ENCODE peak calls at places on chromosome 12, in ten cellular contexts. R is iPS-NIHi11; A is activated CD8-positive, alpha-beta T cell treated with anti-CD3 and anti-CD28 coated beads, Interleukin-2, amount 10 ng/mL, durations not matched to agents 7 days and 5 days; O is HT1080; C is NCI-H2081; Q is AG20443; D is Ammon's horn; V is GM12865; J is COR-L47; S is SK-MEL-5. K is an unnamed sample.

GRCh38 chr12:119829439-119829838 is 47.7 kb downstream of the CIT start:
- DNase-seq in D (no peak), C (no peak), O (no peak), Q (no peak), S (no peak), J (no peak), A (no peak), V (peak), R (no peak), K (no peak)

GRCh38 chr12:94437303-94437702 is 22.4 kb downstream of the CEP83 start:
- DNase-seq in A (no peak), V (no peak), J (no peak), C (no peak), R (no peak), S (no peak), O (no peak), D (no peak), Q (no peak), K (no peak)

GRCh38 chr12:93533310-93533709 is 39.2 kb upstream of the SOCS2 start:
- DNase-seq in R (no peak), A (no peak), S (no peak), C (no peak), O (no peak), Q (no peak), V (no peak), D (no peak), J (no peak), K (no peak)

GRCh38 chr12:89238593-89238992 is 113.7 kb downstream of the DUSP6 start:
- DNase-seq in S (no peak), Q (no peak), V (no peak), C (no peak), A (no peak), O (no peak), R (no peak), J (no peak), D (peak), K (no peak)

GRCh38 chr12:69513297-69513696 is 43.1 kb downstream of the FRS2 start:
- DNase-seq in C (no peak), R (no peak), A (no peak), Q (no peak), D (peak), O (no peak), V (no peak), J (no peak), S (no peak), K (no peak)

GRCh38 chr12:91274886-91275285 is 92.3 kb upstream of the DCN start:
- DNase-seq in C (no peak), A (no peak), O (no peak), S (no peak), D (peak), R (no peak), J (no peak), V (no peak), Q (peak), K (no peak)

GRCh38 chr12:2922329-2922728 is 31.6 kb downstream of the TULP3 start:
- DNase-seq in R (no peak), D (no peak), O (peak), A (no peak), V (no peak), S (no peak), J (no peak), Q (no peak), C (no peak), K (no peak)

GRCh38 chr12:92987362-92987761 is 58.3 kb upstream of the EEA1 start:
- DNase-seq in D (peak), A (peak), V (peak), S (peak), R (peak), Q (peak), J (peak), C (peak), O (peak), K (peak)

GRCh38 chr12:89960607-89961394 is 252.2 kb upstream of the ATP2B1 start:
- DNase-seq in A (no peak), J (no peak), Q (no peak), V (peak), R (no peak), S (no peak), D (no peak), O (peak), C (no peak), K (no peak)

GRCh38 chr12:129570796-129571400 is 332.9 kb downstream of the TMEM132D start:
- DNase-seq in A (no peak), Q (no peak), O (peak), R (no peak), J (no peak), D (no peak), V (no peak), C (no peak), S (no peak), K (no peak)

GRCh38 chr12:30570206-30570890 is 125.3 kb downstream of the IPO8 start:
- DNase-seq in O (no peak), Q (no peak), A (no peak), S (no peak), C (no peak), J (no peak), D (peak), R (no peak), V (no peak), K (no peak)

GRCh38 chr12:123271182-123271491 is 519 bp downstream of the CDK2AP1 start:
- DNase-seq in R (peak), A (peak), V (peak), C (peak), D (no peak), S (peak), J (peak), Q (peak), O (no peak), K (no peak)

GRCh38 chr12:75890141-75890540 is 141.4 kb downstream of the PHLDA1 start:
- DNase-seq in C (no peak), Q (peak), V (no peak), D (no peak), S (no peak), R (no peak), A (no peak), O (peak), J (no peak), K (no peak)

GRCh38 chr12:125470838-125471775 is 405.9 kb downstream of the AACS start:
- DNase-seq in C (no peak), D (no peak), A (no peak), Q (no peak), V (peak), R (no peak), J (no peak), O (peak), S (no peak), K (peak)

GRCh38 chr12:125187780-125188741 is 122.8 kb downstream of the AACS start:
- DNase-seq in O (no peak), V (no peak), C (no peak), R (peak), Q (no peak), D (peak), S (no peak), J (no peak), A (no peak), K (no peak)

GRCh38 chr12:67646775-67647174 is 1.8 kb upstream of the DYRK2 start:
- DNase-seq in A (no peak), D (no peak), V (no peak), O (no peak), Q (no peak), J (no peak), C (no peak), S (no peak), R (no peak), K (no peak)

GRCh38 chr12:127270193-127270592 is 996.8 kb upstream of the TMEM132C start:
- DNase-seq in O (peak), J (no peak), Q (peak), C (no peak), R (no peak), S (peak), A (no peak), D (no peak), V (no peak), K (peak)

GRCh38 chr12:52645120-52645761 is 6.8 kb downstream of the KRT2 start:
- DNase-seq in Q (no peak), S (no peak), J (no peak), D (no peak), V (no peak), C (no peak), O (no peak), A (peak), R (no peak), K (no peak)

GRCh38 chr12:124774462-124775167 is 89.0 kb downstream of the SCARB1 start:
- DNase-seq in Q (peak), O (peak), J (no peak), D (peak), R (no peak), S (peak), C (no peak), A (peak), V (peak), K (peak)

GRCh38 chr12:120800665-120801064 is 75.0 kb downstream of the ACADS start:
- DNase-seq in Q (no peak), A (no peak), O (peak), J (no peak), V (peak), D (no peak), R (no peak), S (no peak), C (no peak), K (no peak)

GRCh38 chr12:39435531-39435930 is 7.4 kb downstream of the KIF21A start:
- DNase-seq in Q (no peak), A (no peak), R (no peak), O (no peak), J (no peak), S (no peak), V (no peak), C (no peak), D (no peak), K (no peak)

GRCh38 chr12:41993283-41993682 is 151.4 kb downstream of the GXYLT1 start:
- DNase-seq in A (no peak), J (no peak), S (no peak), Q (no peak), R (no peak), O (no peak), V (no peak), D (no peak), C (no peak), K (no peak)

GRCh38 chr12:72872986-72873385 is 600.8 kb downstream of the TRHDE start:
- DNase-seq in J (no peak), A (no peak), V (no peak), D (no peak), Q (no peak), C (no peak), R (no peak), O (no peak), S (no peak), K (no peak)

GRCh38 chr12:41604830-41605229 is 416.7 kb downstream of the PDZRN4 start:
- DNase-seq in O (peak), R (no peak), S (no peak), C (no peak), D (peak), Q (no peak), J (no peak), A (no peak), V (no peak), K (no peak)

GRCh38 chr12:57621497-57622292 is 10.5 kb downstream of the ARHGEF25 start:
- DNase-seq in V (peak), R (peak), C (peak), J (peak), O (no peak), D (peak), Q (peak), S (peak), A (peak), K (no peak)

GRCh38 chr12:7101694-7102131 is 7.3 kb downstream of the C1RL start:
- DNase-seq in J (no peak), Q (no peak), S (no peak), R (no peak), D (no peak), A (no peak), C (peak), V (no peak), O (no peak), K (no peak)

GRCh38 chr12:67747869-67748760 is 99.6 kb downstream of the DYRK2 start:
- DNase-seq in R (peak), S (peak), O (peak), J (no peak), C (no peak), A (no peak), Q (peak), V (no peak), D (no peak), K (no peak)

GRCh38 chr12:64660237-64661018 is 50.1 kb downstream of the RASSF3 start:
- DNase-seq in O (no peak), J (no peak), V (peak), R (no peak), Q (no peak), D (no peak), A (no peak), C (no peak), S (peak), K (no peak)

GRCh38 chr12:54021006-54021405 is 7.2 kb upstream of the HOXC6 start:
- DNase-seq in S (no peak), C (no peak), O (no peak), J (no peak), V (no peak), A (no peak), D (no peak), R (no peak), Q (no peak), K (no peak)

GRCh38 chr12:96104566-96104965 is 69.2 kb upstream of the LTA4H start:
- DNase-seq in J (no peak), R (no peak), D (peak), V (no peak), O (no peak), A (no peak), Q (no peak), S (no peak), C (no peak), K (no peak)

GRCh38 chr12:122194804-122195203 is 8.7 kb upstream of the B3GNT4 start:
- DNase-seq in R (no peak), D (no peak), Q (no peak), A (no peak), O (no peak), V (no peak), C (no peak), S (no peak), J (no peak), K (no peak)

GRCh38 chr12:48831257-48831656 is 13.0 kb downstream of the CACNB3 start:
- DNase-seq in C (no peak), D (no peak), J (no peak), R (no peak), O (no peak), V (no peak), Q (no peak), A (no peak), S (no peak), K (no peak)

GRCh38 chr12:26746315-26746714 is 86.7 kb downstream of the ITPR2 start:
- DNase-seq in R (no peak), A (no peak), C (no peak), J (no peak), V (peak), Q (peak), D (peak), O (peak), S (no peak), K (peak)

GRCh38 chr12:115000038-115000437 is 316.1 kb upstream of the TBX3 start:
- DNase-seq in A (no peak), Q (peak), D (no peak), O (peak), S (no peak), C (no peak), R (no peak), J (no peak), V (peak), K (no peak)

GRCh38 chr12:2284857-2285256 is 232.1 kb downstream of the CACNA1C start:
- DNase-seq in J (peak), Q (peak), O (peak), D (peak), A (peak), R (peak), S (peak), V (peak), C (peak), K (no peak)